ENCODE peak calls at places on chromosomes 3 and 15, in five cellular contexts. G is tibial artery, U is Calu3, Q is psoas muscle, C is DND-41. Z is an unnamed sample.

GRCh38 chr15:25931846-25932245 is 68.7 kb upstream of the ATP10A start:
- DNase-seq in U (no peak), C (no peak), Q (no peak), G (no peak), Z (no peak)

GRCh38 chr3:109910772-109911171 is 573.4 kb upstream of the DPPA4 start:
- DNase-seq in U (no peak), Q (no peak), C (no peak), G (no peak), Z (no peak)

GRCh38 chr3:107855710-107856109 is 235.1 kb downstream of the CD47 start:
- DNase-seq in U (no peak), Q (no peak), C (no peak), G (no peak), Z (no peak)

GRCh38 chr3:175748087-175748732 is 889.1 kb downstream of the NAALADL2 start:
- DNase-seq in G (no peak), U (no peak), C (no peak), Q (no peak), Z (no peak)

GRCh38 chr3:129577356-129577755 is 29.1 kb downstream of the PLXND1 start:
- DNase-seq in U (no peak), Q (peak; percentile 82), C (peak; percentile 54), G (no peak), Z (no peak)

GRCh38 chr3:82001276-82001953 is 240.0 kb upstream of the GBE1 start:
- DNase-seq in G (no peak), U (no peak), Q (no peak), C (no peak), Z (no peak)

GRCh38 chr3:64454179-64454578 is 228.9 kb upstream of the PRICKLE2 start:
- DNase-seq in G (no peak), Q (no peak), U (no peak), C (no peak), Z (no peak)

GRCh38 chr3:64224826-64225606 is at the start of gene PRICKLE2:
- DNase-seq in G (peak; percentile 88), C (no peak), U (peak; percentile 73), Q (peak; percentile 87), Z (peak; percentile 8)

GRCh38 chr3:124887177-124887995 is at the start of gene ITGB5:
- DNase-seq in C (no peak), U (peak; percentile 86), G (peak; percentile 88), Q (peak; percentile 90), Z (peak; percentile 57)

GRCh38 chr15:101010781-101011180 is 91.6 kb downstream of the LRRK1 start:
- DNase-seq in C (no peak), U (no peak), Q (no peak), G (no peak), Z (no peak)

GRCh38 chr3:98013428-98014349 is 21.4 kb downstream of the GABRR3 start:
- DNase-seq in G (no peak), U (no peak), C (no peak), Q (no peak), Z (no peak)

GRCh38 chr15:79595271-79595670 is 163.1 kb downstream of the MINAR1 start:
- DNase-seq in G (no peak), U (no peak), C (no peak), Q (no peak), Z (no peak)

GRCh38 chr15:79595995-79596622 is 164.0 kb downstream of the MINAR1 start:
- DNase-seq in Q (no peak), G (no peak), U (peak; percentile 79), C (peak; percentile 70), Z (peak; percentile 78)

GRCh38 chr15:79598639-79599038 is 166.5 kb downstream of the MINAR1 start:
- DNase-seq in U (no peak), C (no peak), Q (no peak), G (no peak), Z (no peak)

GRCh38 chr15:79592126-79592525 is 160.0 kb downstream of the MINAR1 start:
- DNase-seq in G (no peak), Q (no peak), U (no peak), C (no peak), Z (no peak)

GRCh38 chr15:79593119-79593869 is 161.2 kb downstream of the MINAR1 start:
- DNase-seq in U (no peak), C (no peak), G (no peak), Q (no peak), Z (no peak)
- TF ChIP-seq CTCF in U (peak; percentile 17), C (peak; percentile 23), G (no peak), Q (no peak), Z (no peak)

DNA sequence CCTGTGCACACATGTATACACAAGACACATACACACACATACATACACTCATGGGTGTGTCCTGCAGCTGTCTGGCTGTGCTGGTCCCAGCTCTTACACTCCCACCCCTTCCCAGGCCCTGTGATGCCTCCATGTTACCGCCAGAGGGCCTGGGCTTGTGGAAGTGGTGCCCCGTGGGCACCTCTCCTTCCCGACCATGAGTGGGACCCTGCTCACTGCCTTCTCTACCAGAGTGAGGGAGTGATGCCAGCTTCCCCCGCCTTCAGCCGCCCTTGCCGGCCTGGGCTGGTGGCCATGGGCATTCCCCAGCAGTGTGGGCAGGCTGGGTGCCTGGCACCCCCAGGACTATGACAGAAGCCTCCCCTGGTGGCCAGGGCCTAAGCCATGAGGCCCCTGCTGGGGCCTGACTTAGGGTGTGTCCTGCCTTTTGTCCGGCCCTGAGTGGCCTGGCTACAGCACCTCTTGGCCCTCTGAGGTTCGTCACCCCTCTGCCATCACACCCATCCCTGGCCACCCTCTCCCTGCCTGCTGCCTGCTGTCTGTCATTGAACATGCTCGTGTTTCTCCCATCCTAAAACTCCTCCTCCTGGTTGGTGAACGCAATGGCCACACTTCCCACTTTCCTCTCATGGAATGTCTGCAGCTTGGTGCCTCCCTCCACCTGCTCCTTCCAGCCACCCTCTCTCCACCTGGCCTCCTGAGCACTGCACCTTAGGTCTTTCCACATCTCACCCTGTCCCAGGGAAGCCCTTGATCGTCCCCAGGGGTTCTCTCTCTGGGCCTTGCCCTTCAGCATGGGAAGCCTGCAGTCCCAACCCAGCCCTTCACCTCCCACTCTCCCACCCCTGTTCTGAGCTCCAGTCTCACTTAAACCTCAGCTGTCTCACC is 14.6 kb downstream of the HDAC11 start:
- DNase-seq in C (no peak), G (no peak), U (peak; percentile 33), Q (peak; percentile 62), Z (peak; percentile 15)
- TF ChIP-seq CTCF in C (peak; percentile 43), G (peak; percentile 36), U (peak; percentile 27), Q (peak; percentile 49), Z (no peak)

DNA sequence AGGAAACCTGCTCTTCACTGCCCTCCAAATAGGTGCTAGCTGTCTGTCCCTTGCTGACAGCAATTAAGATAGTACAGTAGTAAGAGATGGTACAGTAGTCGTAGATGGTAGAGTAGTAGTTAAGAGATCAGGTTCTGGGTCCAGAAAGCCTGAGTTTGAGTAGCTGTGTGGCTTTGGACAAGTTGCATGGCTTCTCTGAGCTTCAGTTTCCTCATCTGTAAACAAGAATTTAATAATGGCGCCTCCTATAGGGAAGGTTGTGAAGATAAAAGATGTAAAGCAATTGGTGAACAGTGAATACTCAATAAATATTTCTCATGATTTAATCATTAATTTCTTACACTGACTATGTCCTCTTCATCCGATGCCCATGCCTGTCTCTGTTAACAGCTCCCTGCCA is 86.9 kb upstream of the BCL6 start:
- DNase-seq in U (no peak), C (no peak), G (no peak), Q (no peak), Z (no peak)
- TF ChIP-seq CTCF in U (no peak), C (peak; percentile 28), G (no peak), Q (no peak), Z (no peak)

GRCh38 chr3:154728285-154728684 is 298.3 kb upstream of the GPR149 start:
- DNase-seq in C (no peak), Q (no peak), U (no peak), G (no peak), Z (no peak)

DNA sequence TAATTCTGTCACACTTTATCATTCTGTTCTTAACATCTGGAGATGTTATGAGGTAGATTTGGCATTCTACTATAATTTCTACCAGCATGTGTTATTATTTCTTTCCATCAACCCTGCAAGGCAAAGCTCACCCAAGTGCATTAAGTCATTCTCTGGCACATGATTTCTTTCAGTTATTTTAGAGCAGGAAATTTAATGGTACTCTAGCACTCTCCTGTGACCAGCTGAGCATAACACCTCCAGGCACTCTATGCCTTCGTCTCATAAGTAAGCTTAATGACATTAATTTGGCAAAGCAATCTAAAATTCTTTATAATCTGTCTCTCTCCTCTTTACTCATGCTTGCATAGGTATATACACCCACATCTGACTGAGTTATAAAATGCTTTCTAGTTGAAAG is 300.2 kb upstream of the GPR149 start:
- DNase-seq in C (no peak), G (no peak), U (no peak), Q (no peak), Z (no peak)
- TF ChIP-seq CTCF in C (no peak), G (no peak), U (no peak), Q (peak; percentile 29), Z (no peak)

GRCh38 chr3:23183731-23184130 is 19.4 kb upstream of the UBE2E2 start:
- DNase-seq in Q (no peak), C (no peak), U (peak; percentile 58), G (no peak), Z (no peak)
- TF ChIP-seq CTCF in Q (peak; percentile 55), C (no peak), U (no peak), G (peak; percentile 35), Z (no peak)

GRCh38 chr3:151086484-151087456 is 1.3 kb downstream of the MED12L start:
- DNase-seq in G (peak; percentile 65), C (peak; percentile 83), Q (peak; percentile 77), U (peak; percentile 82), Z (peak; percentile 82)
- TF ChIP-seq CTCF in G (peak; percentile 50), C (peak; percentile 74), Q (peak; percentile 41), U (peak; percentile 29), Z (peak; percentile 57)

Z was measured in activated CD8-positive, alpha-beta T cell treated with anti-CD3 and anti-CD28 coated beads for 36 hours.